ENCODE peak calls at places on chromosome 10, in four cellular contexts. E, Y, X and N are unnamed samples. For H3K4me1 and H3K27me3, the result is how much of the 10 kb centered on the place peaks cover.

GRCh38 chr10:17076626-17077025 is 53.0 kb downstream of the CUBN start:
- DNase-seq in E (no peak), Y (no peak), X (no peak), N (no peak)

GRCh38 chr10:120495226-120495625 is 38.2 kb downstream of the PLPP4 start:
- DNase-seq in Y (no peak), X (peak), E (no peak), N (no peak)

GRCh38 chr10:77360121-77360520 is 277.5 kb downstream of the KCNMA1 start:
- DNase-seq in E (no peak), X (no peak), Y (no peak), N (no peak)

GRCh38 chr10:70722820-70723424 is 50.6 kb downstream of the ADAMTS14 start:
- DNase-seq in Y (no peak), X (no peak), E (no peak), N (no peak)

GRCh38 chr10:107686095-107686494 is 521.6 kb upstream of the SORCS1 start:
- DNase-seq in E (no peak), Y (peak), X (peak), N (no peak)

GRCh38 chr10:63390521-63390920 is 75.3 kb downstream of the JMJD1C start:
- DNase-seq in X (no peak), E (no peak), Y (no peak), N (no peak)

GRCh38 chr10:100009283-100009792 is 409 bp downstream of the DNMBP start:
- DNase-seq in Y (peak), E (no peak), X (peak), N (no peak)

GRCh38 chr10:79237801-79238520 is 109.3 kb upstream of the PPIF start:
- DNase-seq in Y (no peak), X (no peak), E (no peak), N (no peak)

GRCh38 chr10:108327706-108328105 is 1163.2 kb upstream of the SORCS1 start:
- DNase-seq in Y (no peak), X (no peak), E (no peak), N (no peak)

GRCh38 chr10:89352802-89353201 is 25.0 kb downstream of the IFIT3 start:
- DNase-seq in E (no peak), X (no peak), Y (no peak), N (no peak)

DNA sequence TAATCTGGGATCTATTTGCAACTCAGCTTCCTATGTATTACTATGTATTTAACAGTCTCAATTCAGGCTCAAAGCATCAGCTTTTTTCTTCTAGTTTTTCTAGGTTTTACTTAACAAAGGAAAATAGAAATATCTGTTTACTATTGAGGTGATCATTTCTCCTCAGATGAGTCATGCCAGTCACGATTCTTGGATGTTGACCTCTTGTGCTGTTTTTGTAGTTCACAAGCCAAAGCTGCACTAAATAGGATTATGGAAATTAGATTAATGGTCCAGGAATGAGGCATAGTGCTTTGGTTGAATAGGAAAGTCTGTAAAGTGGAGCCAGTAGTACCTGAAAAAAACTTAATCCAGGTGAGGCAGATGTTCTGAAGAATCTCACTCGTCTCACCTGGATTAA is 198.3 kb upstream of the KAT6B start:
- DNase-seq in X (no peak), E (no peak), Y (no peak), N (no peak)
- H3K4me3 ChIP-seq in X (no peak), E (no peak), Y (no peak), N (no peak)

DNA sequence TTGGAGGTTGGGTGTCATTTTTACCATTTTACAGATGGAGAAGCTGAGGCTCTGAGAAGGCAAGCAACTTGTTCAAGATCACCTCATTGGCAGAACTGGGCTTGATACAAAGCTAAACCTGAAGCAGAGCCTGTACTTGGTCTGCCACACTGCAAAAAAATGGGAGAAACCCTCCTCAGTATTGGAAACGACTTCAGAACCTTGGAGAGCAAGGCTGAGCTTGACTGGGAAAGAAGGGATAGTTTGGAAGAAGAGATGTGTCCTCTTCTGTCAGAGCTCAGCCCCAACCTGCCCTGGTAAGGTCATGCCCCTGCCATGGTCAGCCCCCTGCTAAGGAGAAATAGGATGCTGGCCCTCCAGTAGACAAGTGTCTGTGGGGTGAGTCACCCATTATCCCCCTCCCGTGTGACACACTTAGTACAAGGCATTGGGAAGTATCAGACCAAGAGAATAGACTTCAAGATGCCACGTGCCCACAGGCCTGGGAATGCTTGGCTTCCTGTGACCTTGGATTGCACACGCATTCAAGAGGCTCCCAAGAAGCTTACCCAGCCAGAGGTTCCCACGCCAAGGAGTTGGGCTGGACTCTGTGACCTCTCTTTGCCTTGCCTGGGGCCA is 56.2 kb upstream of the SMNDC1 start:
- DNase-seq in X (no peak), Y (no peak), E (no peak), N (no peak)
- H3K4me1 ChIP-seq in X (under half), Y (under half), E (under half), N (under half)

DNA sequence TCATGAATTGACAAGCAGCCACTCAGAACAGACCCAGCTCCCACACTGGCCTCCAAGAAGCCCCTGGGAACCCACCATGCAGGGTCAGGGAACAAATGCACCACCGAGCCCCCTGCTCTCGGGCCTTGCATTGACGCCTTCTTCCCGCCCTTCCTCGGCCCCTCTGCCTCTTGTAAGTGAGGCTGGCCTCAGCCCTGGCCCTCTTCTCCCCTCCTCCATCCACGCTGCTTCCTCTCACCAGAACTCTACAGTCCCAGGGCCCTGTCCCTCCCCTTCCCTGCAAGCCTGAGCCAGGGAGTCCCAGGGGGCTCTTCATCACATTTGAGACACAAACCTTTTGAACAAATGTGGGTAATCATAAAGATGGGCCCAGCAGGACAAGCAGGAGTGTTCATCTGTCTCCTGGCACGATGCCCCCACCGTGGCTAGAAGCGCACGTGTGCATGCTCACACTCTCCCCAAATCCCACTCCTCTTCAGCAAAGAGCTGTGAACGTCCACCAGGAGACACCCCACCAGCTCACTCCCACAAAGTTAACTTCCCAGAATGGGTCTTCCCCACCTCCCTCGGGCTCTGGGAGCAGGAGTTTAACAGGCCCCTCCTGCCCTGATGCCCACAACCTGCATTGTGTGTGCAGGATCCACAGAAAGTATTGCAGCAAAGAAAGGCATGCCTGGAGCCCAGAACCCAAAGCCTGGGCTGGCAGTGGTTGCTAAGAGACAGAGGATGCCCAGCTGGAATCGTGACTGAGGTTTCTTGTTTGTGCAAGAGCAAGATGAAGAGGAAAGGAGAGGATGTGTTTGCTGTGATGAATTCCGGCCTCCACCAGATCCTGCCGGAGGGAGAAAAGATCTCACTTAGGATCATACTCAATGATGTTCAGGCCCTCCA is 57.6 kb downstream of the SLIT1 start:
- DNase-seq in E (no peak), X (peak), Y (no peak), N (no peak)
- H3K27me3 ChIP-seq in E (under half), X (under half), Y (under half), N (under half)

GRCh38 chr10:117532003-117532385 is 10.6 kb upstream of the EMX2 start:
- DNase-seq in X (no peak), Y (no peak), E (no peak), N (no peak)
- H3K4me3 ChIP-seq in X (no peak), Y (no peak), E (no peak), N (no peak)

GRCh38 chr10:103616705-103617361 is 123.3 kb downstream of the NEURL1 start:
- DNase-seq in Y (no peak), E (no peak), X (peak), N (no peak)
- H3K4me1 ChIP-seq in Y (under half), E (under half), X (under half), N (under half)

DNA sequence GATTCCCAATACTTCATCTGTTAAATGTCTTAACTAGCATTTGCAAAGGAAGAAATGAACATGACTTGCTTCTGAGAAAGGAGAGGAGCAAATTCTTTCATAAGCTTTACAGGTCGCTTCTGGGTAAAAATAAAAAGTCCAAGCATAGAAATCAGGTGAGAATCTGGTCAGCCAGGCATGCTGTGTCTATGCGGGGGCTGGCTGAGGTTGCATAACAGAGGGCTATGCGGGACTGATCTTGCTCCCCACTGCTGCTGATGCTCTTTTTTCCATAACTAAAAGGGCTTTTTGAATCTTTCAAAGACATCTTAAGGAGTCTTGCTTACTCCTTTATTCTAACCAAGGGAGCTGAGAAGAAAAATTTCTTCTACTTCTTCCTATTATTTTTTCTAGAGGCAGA is 92.7 kb upstream of the FGFR2 start:
- DNase-seq in E (no peak), Y (no peak), X (no peak), N (no peak)
- H3K27me3 ChIP-seq in E (under half), Y (under half), X (under half), N (under half)

DNA sequence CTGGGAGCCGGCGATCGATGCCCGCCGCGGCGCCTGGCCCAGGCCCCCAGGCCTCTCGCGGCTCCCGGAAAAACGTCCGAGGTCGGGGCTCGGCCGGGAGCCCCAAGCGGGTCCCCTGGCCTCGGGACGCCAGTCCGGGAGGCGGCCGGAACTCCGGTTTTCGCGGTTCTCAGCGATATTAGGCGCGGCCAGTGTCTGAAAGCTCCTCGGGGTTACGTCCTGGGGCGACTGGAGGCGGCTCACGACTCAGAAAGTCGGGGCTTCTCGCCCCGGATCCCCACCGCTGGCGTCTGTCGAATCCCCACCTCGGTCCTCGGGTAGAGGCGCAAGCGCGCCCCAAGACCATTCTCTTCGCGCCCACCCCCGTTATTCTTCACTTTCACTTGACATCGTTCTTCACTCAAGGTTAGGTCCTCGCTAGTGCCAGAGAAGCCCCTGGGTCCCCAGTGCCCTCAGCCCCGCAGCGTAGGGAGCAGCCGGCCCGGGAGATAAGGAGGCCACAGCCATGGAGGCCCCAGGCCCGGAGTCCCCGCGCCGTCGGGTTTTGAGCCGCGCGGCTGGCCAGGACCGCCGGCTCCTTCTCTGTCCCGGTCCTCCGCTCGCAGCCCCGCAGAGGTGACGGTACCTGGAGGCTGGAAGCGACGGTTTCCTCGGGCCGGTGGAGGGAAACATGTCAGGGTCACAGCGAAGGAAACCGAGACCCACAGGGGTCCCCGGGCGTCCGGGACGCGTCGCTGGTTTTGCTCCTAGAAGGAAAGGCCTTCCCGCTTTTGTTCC is 35.2 kb upstream of the EBLN1 start:
- DNase-seq in X (peak), E (peak), Y (peak), N (peak)
- H3K4me3 ChIP-seq in X (peak), E (peak), Y (peak), N (peak)

GRCh38 chr10:102775973-102776669 is 32.4 kb downstream of the WBP1L start:
- DNase-seq in Y (peak), X (peak), E (no peak), N (peak)

GRCh38 chr10:102770792-102771191 is 27.0 kb downstream of the WBP1L start:
- DNase-seq in E (no peak), X (peak), Y (no peak), N (no peak)

GRCh38 chr10:102775201-102775972 is 31.6 kb downstream of the WBP1L start:
- DNase-seq in Y (no peak), E (no peak), X (peak), N (no peak)

GRCh38 chr10:102773986-102774385 is 30.2 kb downstream of the WBP1L start:
- DNase-seq in Y (no peak), X (no peak), E (no peak), N (peak)

DNA sequence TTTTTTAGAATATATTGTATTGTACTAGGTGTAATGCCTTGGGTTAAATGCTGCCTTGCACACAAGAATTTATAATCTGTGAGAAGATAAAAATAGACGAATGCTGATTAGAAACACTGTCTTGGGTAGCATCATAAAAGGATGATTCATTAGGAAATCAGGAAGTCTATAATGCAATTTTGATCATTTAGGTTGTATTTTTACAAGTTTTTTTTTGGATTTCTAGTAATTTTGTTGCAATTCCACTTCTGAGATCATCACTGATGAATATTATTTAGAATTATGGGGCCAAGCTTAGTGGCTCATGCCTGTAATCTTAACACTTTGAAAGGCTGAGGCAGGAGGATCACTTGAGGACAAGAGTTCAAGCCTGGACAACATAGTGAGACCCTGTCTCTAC is 29.6 kb downstream of the WBP1L start:
- DNase-seq in E (no peak), X (no peak), Y (no peak), N (no peak)
- H3K4me1 ChIP-seq in E (under half), X (half or more), Y (half or more), N (under half)

GRCh38 chr10:124570646-124571045 is 109.0 kb downstream of the LHPP start:
- DNase-seq in X (no peak), E (no peak), Y (no peak), N (no peak)

GRCh38 chr10:124574456-124575070 is 112.9 kb downstream of the LHPP start:
- DNase-seq in X (no peak), Y (peak), E (no peak), N (no peak)

GRCh38 chr10:124573726-124574455 is 112.3 kb downstream of the LHPP start:
- DNase-seq in Y (no peak), X (no peak), E (no peak), N (peak)

GRCh38 chr10:124575107-124576035 is 113.7 kb downstream of the LHPP start:
- DNase-seq in E (no peak), X (no peak), Y (peak), N (no peak)

DNA sequence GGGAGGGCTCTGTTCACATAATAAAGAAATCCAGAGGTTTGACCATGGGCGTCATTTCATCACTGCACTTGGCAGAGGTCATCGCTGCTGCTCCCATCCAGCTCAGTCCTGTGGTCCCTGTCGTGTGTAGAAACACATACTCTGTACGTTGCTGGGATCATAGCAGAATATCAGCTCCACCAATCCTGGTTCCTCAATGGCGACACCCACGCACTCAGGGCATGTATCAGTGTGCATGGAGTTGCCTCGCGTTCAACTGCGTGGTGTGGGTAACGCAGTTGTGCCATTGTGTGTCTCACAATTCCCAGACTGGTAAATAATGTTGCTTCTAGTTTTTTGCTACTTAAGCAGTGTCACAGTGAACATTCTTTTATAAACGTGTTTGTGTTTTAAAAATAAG is 111.1 kb downstream of the LHPP start:
- DNase-seq in Y (peak), E (no peak), X (no peak), N (no peak)
- H3K27me3 ChIP-seq in Y (under half), E (under half), X (under half), N (under half)